ENCODE peak calls at places on chromosomes 7 and 10, in five cellular contexts. V is ovary, F is heart left ventricle, M is Peyer's patch, R is A549. G is an unnamed sample.

GRCh38 chr10:71501402-71501801 is 104.7 kb downstream of the CDH23 start:
- DNase-seq in V (no peak), F (no peak), R (no peak), M (no peak), G (no peak)

GRCh38 chr10:120987359-120987758 is 136.2 kb downstream of the WDR11 start:
- DNase-seq in F (no peak), M (no peak), R (no peak), V (no peak), G (peak)

GRCh38 chr7:41383596-41383995 is 319.3 kb downstream of the INHBA start:
- DNase-seq in V (no peak), M (no peak), R (no peak), F (no peak), G (no peak)

GRCh38 chr10:16789765-16790164 is 27.5 kb downstream of the RSU1 start:
- DNase-seq in F (no peak), V (no peak), R (no peak), M (no peak), G (no peak)

GRCh38 chr7:79471283-79471682 is 17.8 kb upstream of the MAGI2 start:
- DNase-seq in M (no peak), R (no peak), F (no peak), V (no peak), G (no peak)

GRCh38 chr10:109875828-109876821 is 47.2 kb downstream of the XPNPEP1 start:
- DNase-seq in M (no peak), R (no peak), V (no peak), F (no peak), G (no peak)

GRCh38 chr7:140033036-140033435 is 29.7 kb downstream of the PARP12 start:
- DNase-seq in V (no peak), F (no peak), R (no peak), M (peak), G (no peak)

GRCh38 chr10:6918305-6918704 is 338.2 kb upstream of the PRKCQ start:
- DNase-seq in F (no peak), M (peak), V (no peak), R (no peak), G (no peak)

GRCh38 chr10:50422259-50422658 is 170.9 kb upstream of the ASAH2 start:
- DNase-seq in R (no peak), V (no peak), M (no peak), F (no peak), G (no peak)

GRCh38 chr10:69410487-69410886 is 6.2 kb downstream of the TACR2 start:
- DNase-seq in V (no peak), M (no peak), F (no peak), R (no peak), G (no peak)

GRCh38 chr10:34761443-34761842 is 53.7 kb downstream of the PARD3 start:
- DNase-seq in M (no peak), V (no peak), F (no peak), R (no peak), G (no peak)

GRCh38 chr7:36971515-36972139 is 247.3 kb upstream of the AOAH start:
- DNase-seq in F (no peak), V (no peak), M (no peak), R (no peak), G (no peak)

GRCh38 chr7:108630002-108630401 is 60.3 kb downstream of the DNAJB9 start:
- DNase-seq in R (no peak), M (no peak), F (no peak), V (peak), G (no peak)

GRCh38 chr7:134780166-134780853 is 876 bp downstream of the CALD1 start:
- DNase-seq in V (no peak), R (no peak), F (no peak), M (no peak), G (no peak)

GRCh38 chr10:132011027-132011426 is 29.3 kb upstream of the BNIP3 start:
- DNase-seq in F (no peak), R (no peak), V (no peak), M (no peak), G (no peak)

GRCh38 chr7:158672975-158673374 is 31.6 kb downstream of the NCAPG2 start:
- DNase-seq in M (no peak), F (no peak), V (no peak), R (no peak), G (no peak)

GRCh38 chr10:125982256-125982948 is 86.0 kb downstream of the FANK1 start:
- DNase-seq in M (no peak), R (peak), F (no peak), V (peak), G (peak)

GRCh38 chr7:22696672-22697071 is 30.3 kb upstream of the IL6 start:
- DNase-seq in F (no peak), R (no peak), M (no peak), V (no peak), G (no peak)

GRCh38 chr7:69430502-69431145 is 167.7 kb upstream of the AUTS2 start:
- DNase-seq in F (peak), V (peak), R (no peak), M (no peak), G (no peak)

GRCh38 chr10:14686356-14686755 is 88.3 kb downstream of the FAM107B start:
- DNase-seq in R (no peak), V (no peak), M (no peak), F (no peak), G (no peak)

GRCh38 chr7:142603870-142604448 is 145.3 kb upstream of the PRSS1 start:
- DNase-seq in R (peak), V (no peak), F (no peak), M (peak), G (no peak)

GRCh38 chr10:75276029-75276872 is 40.5 kb upstream of the COMTD1 start:
- DNase-seq in R (no peak), F (no peak), V (no peak), M (no peak), G (no peak)

GRCh38 chr10:15369642-15370211 is 1.4 kb downstream of the FAM171A1 start:
- DNase-seq in M (no peak), V (peak), F (no peak), R (no peak), G (no peak)

GRCh38 chr7:69531050-69531449 is 67.2 kb upstream of the AUTS2 start:
- DNase-seq in R (no peak), V (no peak), F (no peak), M (no peak), G (peak)

GRCh38 chr7:114405427-114405826 is 9.2 kb upstream of the FOXP2 start:
- DNase-seq in M (no peak), R (peak), V (no peak), F (no peak), G (no peak)
- TF ChIP-seq CTCF in M (peak), R (peak), V (peak), F (no peak), G (no peak)

GRCh38 chr10:103555321-103555649 is 61.8 kb downstream of the NEURL1 start:
- DNase-seq in R (no peak), V (no peak), F (no peak), M (no peak), G (no peak)

GRCh38 chr10:103555712-103556111 is 62.2 kb downstream of the NEURL1 start:
- DNase-seq in R (no peak), V (no peak), M (no peak), F (no peak), G (no peak)

GRCh38 chr10:103552856-103553742 is 59.6 kb downstream of the NEURL1 start:
- DNase-seq in V (no peak), M (no peak), R (no peak), F (no peak), G (no peak)

GRCh38 chr10:103553743-103554487 is 60.4 kb downstream of the NEURL1 start:
- DNase-seq in F (no peak), M (no peak), R (no peak), V (no peak), G (no peak)

DNA sequence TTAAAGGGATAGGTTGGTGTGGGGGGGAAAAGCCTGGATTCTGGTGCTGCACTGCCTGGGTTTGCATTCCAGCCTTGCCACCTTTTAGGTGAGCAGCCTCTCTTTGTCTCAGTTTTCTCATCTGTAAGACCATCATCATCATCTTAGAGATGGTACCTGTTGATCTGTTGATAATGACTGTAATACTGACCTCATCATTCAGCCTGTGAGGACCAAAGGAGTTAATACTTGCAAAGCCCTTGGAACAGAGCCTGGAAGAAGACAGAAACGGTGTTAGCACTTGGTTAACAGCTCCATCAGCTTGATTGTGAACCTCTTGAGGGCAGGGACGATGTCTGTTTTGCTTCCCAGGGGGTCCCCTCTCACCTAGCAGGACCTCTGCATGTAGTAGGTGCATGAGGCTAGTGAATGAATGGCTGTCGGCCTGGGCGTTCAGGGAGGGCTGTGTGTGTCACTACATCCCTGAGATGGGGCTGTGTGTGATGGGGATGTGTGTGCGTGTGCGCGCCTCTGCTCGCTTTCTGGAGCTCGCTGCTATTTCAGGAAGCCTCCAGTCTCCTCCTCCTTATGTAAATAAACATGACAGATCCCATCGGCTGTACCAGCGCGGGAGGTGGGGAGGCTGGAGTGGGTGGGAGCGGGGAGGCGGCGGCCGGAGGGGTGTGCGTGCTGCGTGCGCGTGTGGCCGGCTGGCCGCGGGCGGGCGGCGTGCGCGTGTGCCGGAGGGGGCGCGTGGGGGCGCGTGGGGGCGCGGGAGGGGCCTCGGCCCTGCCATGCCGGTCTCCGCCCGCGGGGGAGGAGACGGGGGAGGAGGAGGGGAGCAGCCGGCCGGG is 61.2 kb downstream of the NEURL1 start:
- DNase-seq in M (peak), F (peak), V (peak), R (peak), G (no peak)
- TF ChIP-seq POLR2A in M (no peak), F (no peak), V (no peak), R (no peak), G (no peak)

GRCh38 chr7:5590596-5591546 is 167.2 kb upstream of the TNRC18 start:
- DNase-seq in R (no peak), M (no peak), V (no peak), F (no peak), G (no peak)
- H3K4me3 ChIP-seq in R (no peak), M (no peak), V (no peak), F (no peak), G (no peak)

DNA sequence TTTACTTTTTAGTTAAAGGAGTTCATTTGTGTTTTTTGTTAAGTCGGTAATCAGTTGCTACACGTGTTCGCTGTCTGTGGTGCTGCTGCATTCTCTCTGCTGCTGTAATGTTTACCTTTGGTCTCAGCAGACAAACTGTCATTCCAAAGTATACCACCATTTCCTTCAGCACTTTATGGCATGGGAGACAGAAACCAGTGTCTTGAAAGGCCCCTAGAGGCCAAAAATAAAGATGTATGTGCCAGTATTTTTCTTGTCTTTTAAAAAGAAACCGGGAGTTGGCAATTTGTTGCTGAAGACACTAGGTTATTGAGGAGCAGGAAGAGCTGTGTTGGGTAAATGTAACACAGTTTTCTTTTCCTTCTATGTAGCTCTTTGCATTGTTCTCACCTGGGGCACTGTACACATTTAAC is 24.1 kb downstream of the ZNF92 start:
- DNase-seq in M (no peak), R (no peak), V (no peak), F (no peak), G (no peak)
- TF ChIP-seq CTCF in M (no peak), R (no peak), V (no peak), F (no peak), G (no peak)

GRCh38 chr10:119867317-119867716 is 5.3 kb downstream of the MCMBP start:
- DNase-seq in M (no peak), R (no peak), F (no peak), V (no peak), G (no peak)

GRCh38 chr10:119871881-119872609 is 598 bp downstream of the MCMBP start:
- DNase-seq in M (peak), V (peak), R (no peak), F (peak), G (peak)

GRCh38 chr10:119872860-119873671 is 423 bp upstream of the MCMBP start:
- DNase-seq in F (peak), M (peak), R (peak), V (peak), G (peak)

GRCh38 chr10:119878524-119878923 is 5.9 kb upstream of the MCMBP start:
- DNase-seq in V (no peak), F (no peak), M (no peak), R (no peak), G (no peak)

GRCh38 chr10:119872610-119872859 is at the start of gene MCMBP:
- DNase-seq in V (no peak), R (no peak), F (no peak), M (no peak), G (no peak)
- TF ChIP-seq POLR2A in V (peak), R (no peak), F (no peak), M (peak), G (no peak)

GRCh38 chr7:94912085-94912484 is 4.7 kb downstream of the PPP1R9A start:
- DNase-seq in R (no peak), M (no peak), F (no peak), V (no peak), G (no peak)
- H3K4me3 ChIP-seq in R (no peak), M (no peak), F (no peak), V (no peak), G (no peak)

GRCh38 chr7:77439572-77439971 is 23.4 kb upstream of the GSAP start:
- DNase-seq in V (no peak), R (peak), M (no peak), F (no peak), G (peak)

GRCh38 chr7:77447616-77448015 is 31.5 kb upstream of the GSAP start:
- DNase-seq in F (no peak), M (no peak), V (no peak), R (no peak), G (no peak)

GRCh38 chr7:77444123-77444522 is 28.0 kb upstream of the GSAP start:
- DNase-seq in M (no peak), R (no peak), F (no peak), V (no peak), G (no peak)

GRCh38 chr7:77441046-77441445 is 24.9 kb upstream of the GSAP start:
- DNase-seq in V (no peak), R (no peak), M (no peak), F (no peak), G (no peak)

GRCh38 chr7:77442631-77443420 is 26.7 kb upstream of the GSAP start:
- DNase-seq in V (no peak), F (no peak), M (no peak), R (no peak), G (no peak)
- TF ChIP-seq CTCF in V (no peak), F (no peak), M (no peak), R (no peak), G (no peak)

GRCh38 chr7:149873968-149874643 is at the start of gene ATP6V0E2:
- DNase-seq in M (peak), V (no peak), F (no peak), R (no peak), G (no peak)

GRCh38 chr7:149872419-149873073 is 1.2 kb upstream of the ATP6V0E2 start:
- DNase-seq in R (peak), M (peak), V (peak), F (peak), G (peak)

GRCh38 chr7:149871576-149871975 is 2.2 kb upstream of the ATP6V0E2 start:
- DNase-seq in F (no peak), M (peak), R (no peak), V (no peak), G (peak)

GRCh38 chr7:149874644-149875028 is 867 bp downstream of the ATP6V0E2 start:
- DNase-seq in R (no peak), V (no peak), M (peak), F (peak), G (peak)

DNA sequence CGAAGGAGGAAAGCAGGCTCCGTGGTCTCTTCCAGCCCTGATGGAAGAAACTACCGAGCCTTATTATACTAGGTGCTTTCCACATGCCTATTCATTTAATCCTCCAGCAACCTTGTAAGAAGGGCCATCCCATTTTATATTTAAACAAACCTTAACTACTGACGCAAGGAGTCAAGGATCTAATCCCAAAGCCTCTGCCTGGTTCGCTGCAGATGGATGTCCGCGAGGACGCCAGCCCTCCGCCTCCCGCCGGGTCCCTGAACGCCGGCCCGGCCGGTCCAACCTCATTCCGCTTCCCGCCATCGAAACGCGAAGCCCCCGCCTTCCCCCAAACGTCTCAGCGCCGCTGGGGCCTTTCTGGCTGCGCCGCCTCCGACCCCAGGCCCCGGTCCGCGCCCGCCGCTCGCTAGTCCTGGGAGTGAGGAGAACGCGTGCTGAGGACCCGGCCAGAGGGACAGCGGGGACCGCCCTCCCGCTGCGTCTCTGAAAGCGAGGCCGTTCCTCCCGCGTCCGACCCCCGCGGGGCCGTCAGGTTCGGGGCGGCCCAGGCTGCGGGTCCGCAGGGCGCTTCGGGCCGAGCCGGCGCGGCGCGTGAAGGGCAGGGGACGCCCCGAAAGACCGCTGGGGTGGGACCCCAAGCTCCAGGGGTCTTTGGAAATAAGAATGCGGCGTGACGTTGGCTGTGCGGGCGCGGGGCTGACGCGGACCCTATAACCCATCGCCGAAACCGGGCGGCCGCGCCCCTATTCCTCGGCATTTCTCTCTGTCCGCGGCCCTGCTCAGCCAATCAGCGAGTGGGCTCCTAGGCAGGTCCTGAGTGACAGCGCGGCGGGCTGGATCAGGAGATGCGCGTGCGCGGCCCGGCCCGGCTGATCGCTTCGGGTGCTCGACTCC is 448 bp upstream of the ATP6V0E2 start:
- DNase-seq in M (peak), R (peak), F (peak), V (peak), G (peak)
- TF ChIP-seq POLR2A in M (no peak), R (no peak), F (peak), V (peak), G (no peak)

DNA sequence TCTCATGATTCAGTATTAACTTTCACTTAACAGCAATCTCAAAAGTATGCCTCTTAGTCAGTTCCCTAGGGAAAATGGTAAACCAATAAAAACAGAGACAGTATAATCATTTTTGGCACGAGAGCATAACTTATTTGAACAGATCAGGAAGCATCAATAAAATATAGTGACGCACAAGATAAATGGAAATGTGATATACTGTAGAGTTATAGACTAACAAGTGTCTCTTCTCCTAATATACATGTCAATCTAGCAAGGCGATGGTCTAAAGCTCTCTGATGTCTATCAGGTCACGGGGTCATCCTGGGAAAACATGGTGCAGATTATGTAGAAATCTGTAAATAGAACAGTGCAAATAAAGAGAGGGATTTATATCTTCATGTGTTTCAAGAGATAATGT is 131.6 kb downstream of the HGF start:
- DNase-seq in R (peak), M (no peak), F (no peak), V (no peak), G (no peak)
- H3K4me3 ChIP-seq in R (no peak), M (no peak), F (no peak), V (no peak), G (no peak)

GRCh38 chr10:72573079-72573478 is 52.8 kb downstream of the MICU1 start:
- DNase-seq in V (no peak), M (no peak), F (no peak), R (no peak), G (no peak)

GRCh38 chr10:72563327-72563932 is 62.4 kb downstream of the MICU1 start:
- DNase-seq in M (no peak), R (no peak), V (no peak), F (no peak), G (no peak)

GRCh38 chr10:72564596-72564995 is 61.3 kb downstream of the MICU1 start:
- DNase-seq in F (no peak), M (no peak), V (no peak), R (no peak), G (no peak)

GRCh38 chr10:72567421-72567820 is 58.5 kb downstream of the MICU1 start:
- DNase-seq in V (no peak), F (no peak), M (no peak), R (peak), G (no peak)

GRCh38 chr10:72567884-72568283 is 58.0 kb downstream of the MICU1 start:
- DNase-seq in V (no peak), M (no peak), F (no peak), R (peak), G (no peak)
- TF ChIP-seq CTCF in V (no peak), M (peak), F (peak), R (peak), G (no peak)

G was measured in lower leg skin.